ENCODE peak calls at places on chromosome 16, in five cellular contexts. One of them, this sample, is unnamed.

GRCh38 chr16:77452243-77452642 is 17.4 kb upstream of the ADAMTS18 start:
- DNase-seq in osteoblast: no peak
- DNase-seq in neural progenitor cell: no peak
- DNase-seq in testis: no peak
- DNase-seq in SK-N-MC: no peak
- DNase-seq in this sample: no peak

GRCh38 chr16:15949210-15950166 is at the start of gene ABCC1:
- DNase-seq in osteoblast: peak; percentile 97
- DNase-seq in neural progenitor cell: peak; percentile 77
- DNase-seq in testis: peak; percentile 49
- DNase-seq in SK-N-MC: no peak
- DNase-seq in this sample: peak; percentile 54

GRCh38 chr16:9124908-9125584 is 33.6 kb downstream of the HAPSTR1 start:
- DNase-seq in osteoblast: no peak
- DNase-seq in neural progenitor cell: no peak
- DNase-seq in testis: no peak
- DNase-seq in SK-N-MC: no peak
- DNase-seq in this sample: no peak

GRCh38 chr16:30060354-30061194 is 5.0 kb upstream of the ALDOA start:
- DNase-seq in osteoblast: peak; percentile 45
- DNase-seq in neural progenitor cell: no peak
- DNase-seq in testis: no peak
- DNase-seq in SK-N-MC: no peak
- DNase-seq in this sample: peak; percentile 68

GRCh38 chr16:83995756-83996155 is 27.7 kb downstream of the NECAB2 start:
- DNase-seq in osteoblast: no peak
- DNase-seq in neural progenitor cell: peak; percentile 90
- DNase-seq in testis: peak; percentile 60
- DNase-seq in SK-N-MC: no peak
- DNase-seq in this sample: peak; percentile 48

GRCh38 chr16:17224859-17225258 is 245.9 kb downstream of the XYLT1 start:
- DNase-seq in osteoblast: no peak
- DNase-seq in neural progenitor cell: no peak
- DNase-seq in testis: peak; percentile 34
- DNase-seq in SK-N-MC: peak; percentile 1
- DNase-seq in this sample: peak; percentile 12

GRCh38 chr16:68275611-68276191 is 11.4 kb downstream of the SLC7A6 start:
- DNase-seq in osteoblast: no peak
- DNase-seq in neural progenitor cell: no peak
- DNase-seq in testis: no peak
- DNase-seq in SK-N-MC: no peak
- DNase-seq in this sample: no peak

GRCh38 chr16:19710191-19710908 is 7.7 kb downstream of the KNOP1 start:
- DNase-seq in osteoblast: no peak
- DNase-seq in neural progenitor cell: peak; percentile 75
- DNase-seq in testis: no peak
- DNase-seq in SK-N-MC: no peak
- DNase-seq in this sample: no peak

GRCh38 chr16:81567087-81567486 is 122.5 kb downstream of the CMIP start:
- DNase-seq in osteoblast: no peak
- DNase-seq in neural progenitor cell: no peak
- DNase-seq in testis: no peak
- DNase-seq in SK-N-MC: no peak
- DNase-seq in this sample: no peak

GRCh38 chr16:19366384-19366783 is 51.3 kb upstream of the TMC5 start:
- DNase-seq in osteoblast: no peak
- DNase-seq in neural progenitor cell: no peak
- DNase-seq in testis: no peak
- DNase-seq in SK-N-MC: no peak
- DNase-seq in this sample: no peak

GRCh38 chr16:1979271-1980025 is 1.8 kb downstream of the NOXO1 start:
- DNase-seq in osteoblast: peak; percentile 85
- DNase-seq in neural progenitor cell: peak; percentile 52
- DNase-seq in testis: peak; percentile 73
- DNase-seq in SK-N-MC: no peak
- DNase-seq in this sample: peak; percentile 54

GRCh38 chr16:15996432-15997109 is 47.2 kb downstream of the ABCC1 start:
- DNase-seq in osteoblast: peak; percentile 80
- DNase-seq in neural progenitor cell: no peak
- DNase-seq in testis: peak; percentile 23
- DNase-seq in SK-N-MC: no peak
- DNase-seq in this sample: no peak

GRCh38 chr16:85234310-85235235 is 122.3 kb upstream of the CIBAR2 start:
- DNase-seq in osteoblast: peak; percentile 99
- DNase-seq in neural progenitor cell: peak; percentile 98
- DNase-seq in testis: peak; percentile 86
- DNase-seq in SK-N-MC: no peak
- DNase-seq in this sample: peak; percentile 52
- H3K27ac ChIP-seq in osteoblast: no peak overlapping the region
- H3K27ac ChIP-seq in neural progenitor cell: peak overlapping the region; percentile 91
- H3K27ac ChIP-seq in testis: peak overlapping the region; percentile 29
- H3K27ac ChIP-seq in SK-N-MC: peak overlapping the region; percentile 67
- H3K27ac ChIP-seq in this sample: peak overlapping the region; percentile 28

DNA sequence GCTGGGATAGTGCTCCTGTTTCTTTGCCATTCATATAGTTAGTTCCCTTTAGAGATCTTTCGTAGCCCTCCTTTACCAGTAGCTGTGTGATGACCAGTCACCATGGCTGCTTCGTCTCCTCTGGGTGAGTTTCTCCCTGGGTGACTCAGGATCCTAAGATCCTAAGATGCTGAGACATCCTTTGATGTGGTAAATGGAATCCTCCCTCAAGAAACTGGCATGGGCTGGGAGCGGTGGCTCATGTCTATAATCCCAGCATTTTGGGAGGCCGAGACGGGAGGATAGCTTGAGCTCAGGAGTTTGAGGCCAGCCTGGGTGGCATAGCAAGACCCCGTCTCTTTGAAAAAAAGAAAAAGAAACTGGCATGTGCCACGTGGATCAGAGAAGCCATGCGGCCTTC is 5.9 kb downstream of the PHAF1 start:
- DNase-seq in osteoblast: peak; percentile 98
- DNase-seq in neural progenitor cell: no peak
- DNase-seq in testis: no peak
- DNase-seq in SK-N-MC: no peak
- DNase-seq in this sample: no peak
- H3K27ac ChIP-seq in osteoblast: peak overlapping the region; percentile 89
- H3K27ac ChIP-seq in neural progenitor cell: no peak overlapping the region
- H3K27ac ChIP-seq in testis: no peak overlapping the region
- H3K27ac ChIP-seq in SK-N-MC: no peak overlapping the region
- H3K27ac ChIP-seq in this sample: no peak overlapping the region

DNA sequence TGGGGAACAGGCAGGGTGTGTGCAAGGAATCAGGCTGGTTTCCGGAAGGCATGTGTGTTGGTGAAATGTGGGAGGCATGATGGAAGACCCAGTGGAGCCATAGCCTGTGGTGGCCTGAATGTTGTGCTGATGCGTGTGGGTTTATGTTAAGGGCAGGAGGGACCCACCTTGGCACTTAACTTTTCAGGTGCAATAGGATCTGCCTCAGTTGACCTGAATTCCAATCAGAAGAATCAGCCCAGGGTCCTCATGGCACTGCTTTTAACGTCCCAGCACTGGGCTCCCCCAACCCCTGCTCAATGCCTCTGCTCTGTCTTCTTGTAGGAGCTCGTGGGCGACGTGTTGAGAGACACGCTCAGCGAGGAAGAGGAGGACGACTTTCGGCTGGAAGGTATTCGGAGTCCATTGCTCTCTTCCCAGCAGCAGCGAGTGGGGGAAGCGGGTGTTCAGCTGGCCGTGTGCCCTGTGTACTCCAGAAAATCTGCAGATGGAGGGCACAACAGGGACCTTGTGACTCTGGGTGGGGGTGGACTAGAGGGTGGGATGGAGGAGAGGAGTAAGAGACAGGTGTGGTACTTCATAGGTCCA is 59.9 kb downstream of the NKD1 start:
- DNase-seq in osteoblast: no peak
- DNase-seq in neural progenitor cell: no peak
- DNase-seq in testis: no peak
- DNase-seq in SK-N-MC: no peak
- DNase-seq in this sample: no peak
- H3K27ac ChIP-seq in osteoblast: no peak overlapping the region
- H3K27ac ChIP-seq in neural progenitor cell: no peak overlapping the region
- H3K27ac ChIP-seq in testis: no peak overlapping the region
- H3K27ac ChIP-seq in SK-N-MC: no peak overlapping the region
- H3K27ac ChIP-seq in this sample: no peak overlapping the region

GRCh38 chr16:85910073-85910853 is 11.3 kb downstream of the IRF8 start:
- DNase-seq in osteoblast: no peak
- DNase-seq in neural progenitor cell: no peak
- DNase-seq in testis: no peak
- DNase-seq in SK-N-MC: no peak
- DNase-seq in this sample: no peak
- H3K27ac ChIP-seq in osteoblast: no peak overlapping the region
- H3K27ac ChIP-seq in neural progenitor cell: no peak overlapping the region
- H3K27ac ChIP-seq in testis: no peak overlapping the region
- H3K27ac ChIP-seq in SK-N-MC: no peak overlapping the region
- H3K27ac ChIP-seq in this sample: no peak overlapping the region

GRCh38 chr16:4089251-4089810 is 26.9 kb downstream of the ADCY9 start:
- DNase-seq in osteoblast: no peak
- DNase-seq in neural progenitor cell: no peak
- DNase-seq in testis: no peak
- DNase-seq in SK-N-MC: no peak
- DNase-seq in this sample: peak; percentile 86
- H3K27ac ChIP-seq in osteoblast: no peak overlapping the region
- H3K27ac ChIP-seq in neural progenitor cell: no peak overlapping the region
- H3K27ac ChIP-seq in testis: no peak overlapping the region
- H3K27ac ChIP-seq in SK-N-MC: no peak overlapping the region
- H3K27ac ChIP-seq in this sample: peak overlapping the region; percentile 84

GRCh38 chr16:12318661-12319463 is 342.3 kb downstream of the SNX29 start:
- DNase-seq in osteoblast: no peak
- DNase-seq in neural progenitor cell: no peak
- DNase-seq in testis: no peak
- DNase-seq in SK-N-MC: no peak
- DNase-seq in this sample: no peak

GRCh38 chr16:12315330-12316138 is 339.0 kb downstream of the SNX29 start:
- DNase-seq in osteoblast: no peak
- DNase-seq in neural progenitor cell: no peak
- DNase-seq in testis: no peak
- DNase-seq in SK-N-MC: no peak
- DNase-seq in this sample: no peak

GRCh38 chr16:12319464-12320030 is 343.0 kb downstream of the SNX29 start:
- DNase-seq in osteoblast: no peak
- DNase-seq in neural progenitor cell: no peak
- DNase-seq in testis: no peak
- DNase-seq in SK-N-MC: no peak
- DNase-seq in this sample: peak; percentile 91

GRCh38 chr16:12317856-12318591 is 341.5 kb downstream of the SNX29 start:
- DNase-seq in osteoblast: no peak
- DNase-seq in neural progenitor cell: no peak
- DNase-seq in testis: no peak
- DNase-seq in SK-N-MC: no peak
- DNase-seq in this sample: no peak

DNA sequence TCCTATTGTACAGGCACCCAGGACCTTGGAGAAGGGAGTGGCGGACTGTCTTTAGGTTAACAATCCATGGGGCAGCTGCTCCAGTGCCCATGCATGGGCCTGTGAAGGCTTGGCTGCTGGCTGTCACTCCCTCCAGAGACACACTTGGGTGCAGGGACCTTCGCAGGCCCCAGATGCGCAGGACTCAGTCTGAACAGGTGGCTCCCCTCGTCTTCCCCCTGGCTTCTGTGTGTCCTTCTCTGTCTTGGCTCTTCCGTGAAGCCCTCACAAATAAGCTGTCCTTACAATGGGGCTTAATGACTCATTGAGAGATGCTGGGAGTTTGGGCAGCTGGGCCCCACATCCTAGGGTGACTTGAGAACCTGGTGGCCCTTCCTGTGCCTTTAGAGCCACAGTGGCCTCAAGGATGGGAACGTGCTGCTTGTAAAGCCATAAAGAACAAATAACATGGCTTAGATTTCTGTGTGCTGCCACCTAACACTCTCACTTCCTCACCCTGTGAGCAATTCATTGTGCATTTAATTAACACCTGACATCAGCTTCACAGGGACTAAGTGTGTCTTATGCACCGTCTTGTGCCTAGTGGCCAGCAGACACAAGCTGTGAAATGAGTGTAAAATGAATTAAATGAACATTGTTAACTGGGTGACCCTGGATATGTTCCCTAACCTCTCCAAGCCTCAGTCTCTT is 340.7 kb downstream of the SNX29 start:
- DNase-seq in osteoblast: no peak
- DNase-seq in neural progenitor cell: no peak
- DNase-seq in testis: no peak
- DNase-seq in SK-N-MC: no peak
- DNase-seq in this sample: no peak
- H3K27ac ChIP-seq in osteoblast: no peak overlapping the region
- H3K27ac ChIP-seq in neural progenitor cell: no peak overlapping the region
- H3K27ac ChIP-seq in testis: no peak overlapping the region
- H3K27ac ChIP-seq in SK-N-MC: no peak overlapping the region
- H3K27ac ChIP-seq in this sample: no peak overlapping the region

GRCh38 chr16:79713609-79714309 is 113.2 kb upstream of the MAF start:
- DNase-seq in osteoblast: no peak
- DNase-seq in neural progenitor cell: no peak
- DNase-seq in testis: no peak
- DNase-seq in SK-N-MC: no peak
- DNase-seq in this sample: no peak
- H3K27ac ChIP-seq in osteoblast: no peak overlapping the region
- H3K27ac ChIP-seq in neural progenitor cell: no peak overlapping the region
- H3K27ac ChIP-seq in testis: no peak overlapping the region
- H3K27ac ChIP-seq in SK-N-MC: no peak overlapping the region
- H3K27ac ChIP-seq in this sample: peak overlapping the region; percentile 89

GRCh38 chr16:70395345-70395901 is 43.5 kb downstream of the ST3GAL2 start:
- DNase-seq in osteoblast: peak; percentile 91
- DNase-seq in neural progenitor cell: peak; percentile 87
- DNase-seq in testis: peak; percentile 55
- DNase-seq in SK-N-MC: no peak
- DNase-seq in this sample: peak; percentile 65

GRCh38 chr16:70394853-70395252 is 44.0 kb downstream of the ST3GAL2 start:
- DNase-seq in osteoblast: no peak
- DNase-seq in neural progenitor cell: no peak
- DNase-seq in testis: no peak
- DNase-seq in SK-N-MC: no peak
- DNase-seq in this sample: no peak

GRCh38 chr16:70399326-70399725 is 39.6 kb downstream of the ST3GAL2 start:
- DNase-seq in osteoblast: peak; percentile 22
- DNase-seq in neural progenitor cell: no peak
- DNase-seq in testis: no peak
- DNase-seq in SK-N-MC: no peak
- DNase-seq in this sample: no peak

GRCh38 chr16:70398177-70398743 is 40.6 kb downstream of the ST3GAL2 start:
- DNase-seq in osteoblast: peak; percentile 47
- DNase-seq in neural progenitor cell: no peak
- DNase-seq in testis: no peak
- DNase-seq in SK-N-MC: no peak
- DNase-seq in this sample: no peak

GRCh38 chr16:70396209-70396904 is 42.5 kb downstream of the ST3GAL2 start:
- DNase-seq in osteoblast: peak; percentile 37
- DNase-seq in neural progenitor cell: no peak
- DNase-seq in testis: peak; percentile 59
- DNase-seq in SK-N-MC: no peak
- DNase-seq in this sample: peak; percentile 24
- H3K27ac ChIP-seq in osteoblast: no peak overlapping the region
- H3K27ac ChIP-seq in neural progenitor cell: no peak overlapping the region
- H3K27ac ChIP-seq in testis: no peak overlapping the region
- H3K27ac ChIP-seq in SK-N-MC: peak overlapping the region; percentile 36
- H3K27ac ChIP-seq in this sample: no peak overlapping the region

GRCh38 chr16:85940214-85940613 is 41.3 kb downstream of the IRF8 start:
- DNase-seq in osteoblast: no peak
- DNase-seq in neural progenitor cell: no peak
- DNase-seq in testis: no peak
- DNase-seq in SK-N-MC: no peak
- DNase-seq in this sample: no peak
- H3K27ac ChIP-seq in osteoblast: no peak overlapping the region
- H3K27ac ChIP-seq in neural progenitor cell: no peak overlapping the region
- H3K27ac ChIP-seq in testis: no peak overlapping the region
- H3K27ac ChIP-seq in SK-N-MC: no peak overlapping the region
- H3K27ac ChIP-seq in this sample: no peak overlapping the region